ENCODE peak calls at places on chromosomes 3 and 15, in four cellular contexts. One of them, this sample, is unnamed.
A peak's percentile ranks its signal among the peaks of the same experiment; 100 is the strongest.

GRCh38 chr3:134348524-134348923 is 25.7 kb downstream of the AMOTL2 start:
- DNase-seq in endothelial cell: no peak
- DNase-seq in neural progenitor cell: no peak
- DNase-seq in activated CD8-positive, alpha-beta T cell treated with anti-CD3 and anti-CD28 coated beads for 36 hours: no peak
- DNase-seq in this sample: no peak

GRCh38 chr15:25676070-25676469 is 187.1 kb downstream of the ATP10A start:
- DNase-seq in endothelial cell: no peak
- DNase-seq in neural progenitor cell: no peak
- DNase-seq in activated CD8-positive, alpha-beta T cell treated with anti-CD3 and anti-CD28 coated beads for 36 hours: no peak
- DNase-seq in this sample: no peak

GRCh38 chr3:124266517-124266916 is 274.6 kb upstream of the ROPN1 start:
- DNase-seq in endothelial cell: no peak
- DNase-seq in neural progenitor cell: peak; percentile 53
- DNase-seq in activated CD8-positive, alpha-beta T cell treated with anti-CD3 and anti-CD28 coated beads for 36 hours: no peak
- DNase-seq in this sample: no peak

GRCh38 chr3:169999433-169999832 is 32.8 kb downstream of the SEC62 start:
- DNase-seq in endothelial cell: no peak
- DNase-seq in neural progenitor cell: no peak
- DNase-seq in activated CD8-positive, alpha-beta T cell treated with anti-CD3 and anti-CD28 coated beads for 36 hours: no peak
- DNase-seq in this sample: no peak

GRCh38 chr3:180073561-180073960 is 36.8 kb upstream of the PEX5L start:
- DNase-seq in endothelial cell: no peak
- DNase-seq in neural progenitor cell: no peak
- DNase-seq in activated CD8-positive, alpha-beta T cell treated with anti-CD3 and anti-CD28 coated beads for 36 hours: no peak
- DNase-seq in this sample: no peak

GRCh38 chr3:100480111-100480510 is 12.3 kb upstream of the TMEM45A start:
- DNase-seq in endothelial cell: no peak
- DNase-seq in neural progenitor cell: no peak
- DNase-seq in activated CD8-positive, alpha-beta T cell treated with anti-CD3 and anti-CD28 coated beads for 36 hours: no peak
- DNase-seq in this sample: no peak

GRCh38 chr3:57500506-57500905 is 43.6 kb downstream of the DNAH12 start:
- DNase-seq in endothelial cell: no peak
- DNase-seq in neural progenitor cell: no peak
- DNase-seq in activated CD8-positive, alpha-beta T cell treated with anti-CD3 and anti-CD28 coated beads for 36 hours: no peak
- DNase-seq in this sample: no peak

GRCh38 chr3:154657265-154657664 is 227.3 kb upstream of the GPR149 start:
- DNase-seq in endothelial cell: no peak
- DNase-seq in neural progenitor cell: no peak
- DNase-seq in activated CD8-positive, alpha-beta T cell treated with anti-CD3 and anti-CD28 coated beads for 36 hours: no peak
- DNase-seq in this sample: no peak

GRCh38 chr3:42900731-42901420 is 5.1 kb upstream of the ZNF662 start:
- DNase-seq in endothelial cell: no peak
- DNase-seq in neural progenitor cell: no peak
- DNase-seq in activated CD8-positive, alpha-beta T cell treated with anti-CD3 and anti-CD28 coated beads for 36 hours: peak; percentile 11
- DNase-seq in this sample: no peak

GRCh38 chr3:31911643-31912042 is 69.4 kb downstream of the OSBPL10 start:
- DNase-seq in endothelial cell: no peak
- DNase-seq in neural progenitor cell: no peak
- DNase-seq in activated CD8-positive, alpha-beta T cell treated with anti-CD3 and anti-CD28 coated beads for 36 hours: no peak
- DNase-seq in this sample: no peak

GRCh38 chr3:46628980-46629379 is 16.7 kb downstream of the FAM240A start:
- DNase-seq in endothelial cell: no peak
- DNase-seq in neural progenitor cell: peak; percentile 53
- DNase-seq in activated CD8-positive, alpha-beta T cell treated with anti-CD3 and anti-CD28 coated beads for 36 hours: no peak
- DNase-seq in this sample: no peak

GRCh38 chr3:100295089-100295488 is 34.3 kb downstream of the TBC1D23 start:
- DNase-seq in endothelial cell: no peak
- DNase-seq in neural progenitor cell: no peak
- DNase-seq in activated CD8-positive, alpha-beta T cell treated with anti-CD3 and anti-CD28 coated beads for 36 hours: no peak
- DNase-seq in this sample: no peak

GRCh38 chr3:45317710-45318109 is 70.7 kb upstream of the LARS2 start:
- DNase-seq in endothelial cell: no peak
- DNase-seq in neural progenitor cell: no peak
- DNase-seq in activated CD8-positive, alpha-beta T cell treated with anti-CD3 and anti-CD28 coated beads for 36 hours: no peak
- DNase-seq in this sample: no peak

GRCh38 chr3:60555704-60556340 is 695.4 kb downstream of the FHIT start:
- DNase-seq in endothelial cell: no peak
- DNase-seq in neural progenitor cell: peak; percentile 78
- DNase-seq in activated CD8-positive, alpha-beta T cell treated with anti-CD3 and anti-CD28 coated beads for 36 hours: peak; percentile 7
- DNase-seq in this sample: no peak

GRCh38 chr3:71601811-71602210 is 18.3 kb upstream of the FOXP1 start:
- DNase-seq in endothelial cell: no peak
- DNase-seq in neural progenitor cell: no peak
- DNase-seq in activated CD8-positive, alpha-beta T cell treated with anti-CD3 and anti-CD28 coated beads for 36 hours: no peak
- DNase-seq in this sample: no peak

GRCh38 chr15:68818671-68819450 is 1.8 kb downstream of the ANP32A start:
- DNase-seq in endothelial cell: peak; percentile 70
- DNase-seq in neural progenitor cell: peak; percentile 78
- DNase-seq in activated CD8-positive, alpha-beta T cell treated with anti-CD3 and anti-CD28 coated beads for 36 hours: peak; percentile 44
- DNase-seq in this sample: no peak

GRCh38 chr3:108124337-108125150 is 33.7 kb upstream of the CD47 start:
- DNase-seq in endothelial cell: no peak
- DNase-seq in neural progenitor cell: no peak
- DNase-seq in activated CD8-positive, alpha-beta T cell treated with anti-CD3 and anti-CD28 coated beads for 36 hours: peak; percentile 88
- DNase-seq in this sample: no peak
- TF ChIP-seq CTCF in endothelial cell: no peak
- TF ChIP-seq CTCF in neural progenitor cell: no peak
- TF ChIP-seq CTCF in activated CD8-positive, alpha-beta T cell treated with anti-CD3 and anti-CD28 coated beads for 36 hours: no peak
- TF ChIP-seq CTCF in this sample: no peak

GRCh38 chr3:40582401-40583027 is 57.8 kb downstream of the ZNF621 start:
- DNase-seq in endothelial cell: no peak
- DNase-seq in neural progenitor cell: peak; percentile 13
- DNase-seq in activated CD8-positive, alpha-beta T cell treated with anti-CD3 and anti-CD28 coated beads for 36 hours: no peak
- DNase-seq in this sample: no peak

GRCh38 chr3:40584625-40585189 is 59.9 kb downstream of the ZNF621 start:
- DNase-seq in endothelial cell: peak; percentile 95
- DNase-seq in neural progenitor cell: peak; percentile 93
- DNase-seq in activated CD8-positive, alpha-beta T cell treated with anti-CD3 and anti-CD28 coated beads for 36 hours: peak; percentile 83
- DNase-seq in this sample: peak; percentile 82

GRCh38 chr3:40583691-40584090 is 58.9 kb downstream of the ZNF621 start:
- DNase-seq in endothelial cell: no peak
- DNase-seq in neural progenitor cell: no peak
- DNase-seq in activated CD8-positive, alpha-beta T cell treated with anti-CD3 and anti-CD28 coated beads for 36 hours: no peak
- DNase-seq in this sample: no peak

GRCh38 chr3:40581166-40581565 is 56.4 kb downstream of the ZNF621 start:
- DNase-seq in endothelial cell: no peak
- DNase-seq in neural progenitor cell: no peak
- DNase-seq in activated CD8-positive, alpha-beta T cell treated with anti-CD3 and anti-CD28 coated beads for 36 hours: no peak
- DNase-seq in this sample: no peak

GRCh38 chr3:40580494-40581091 is 55.8 kb downstream of the ZNF621 start:
- DNase-seq in endothelial cell: peak; percentile 78
- DNase-seq in neural progenitor cell: peak; percentile 89
- DNase-seq in activated CD8-positive, alpha-beta T cell treated with anti-CD3 and anti-CD28 coated beads for 36 hours: peak; percentile 78
- DNase-seq in this sample: peak; percentile 56
- TF ChIP-seq CTCF in endothelial cell: peak; percentile 93
- TF ChIP-seq CTCF in neural progenitor cell: peak; percentile 99
- TF ChIP-seq CTCF in activated CD8-positive, alpha-beta T cell treated with anti-CD3 and anti-CD28 coated beads for 36 hours: peak; percentile 86
- TF ChIP-seq CTCF in this sample: no peak

DNA sequence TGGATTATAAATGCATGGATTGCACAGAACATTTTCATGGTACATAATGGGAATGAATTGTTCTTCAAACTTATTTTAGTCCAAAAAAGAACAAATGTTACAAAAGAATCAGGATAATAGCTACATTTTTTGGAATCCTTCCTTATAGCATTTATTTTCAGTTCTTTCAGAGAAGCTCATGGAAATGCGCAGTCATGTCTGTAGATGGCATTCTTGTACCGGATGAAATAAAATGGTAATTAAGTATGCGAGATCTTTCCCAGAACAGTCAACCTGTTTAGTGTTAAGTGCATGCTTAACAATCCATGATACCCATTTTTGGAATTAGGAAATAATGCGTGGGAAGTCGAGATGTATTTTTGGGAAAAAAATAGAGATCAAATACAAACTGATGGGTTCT is 38.2 kb upstream of the GOLGA8B start:
- DNase-seq in endothelial cell: no peak
- DNase-seq in neural progenitor cell: no peak
- DNase-seq in activated CD8-positive, alpha-beta T cell treated with anti-CD3 and anti-CD28 coated beads for 36 hours: no peak
- DNase-seq in this sample: no peak
- TF ChIP-seq CTCF in endothelial cell: no peak
- TF ChIP-seq CTCF in neural progenitor cell: peak; percentile 21
- TF ChIP-seq CTCF in activated CD8-positive, alpha-beta T cell treated with anti-CD3 and anti-CD28 coated beads for 36 hours: peak; percentile 16
- TF ChIP-seq CTCF in this sample: no peak

GRCh38 chr3:138180375-138181029 is 5.8 kb upstream of the DBR1 start:
- DNase-seq in endothelial cell: no peak
- DNase-seq in neural progenitor cell: peak; percentile 23
- DNase-seq in activated CD8-positive, alpha-beta T cell treated with anti-CD3 and anti-CD28 coated beads for 36 hours: peak; percentile 60
- DNase-seq in this sample: no peak
- TF ChIP-seq CTCF in endothelial cell: no peak
- TF ChIP-seq CTCF in neural progenitor cell: peak; percentile 50
- TF ChIP-seq CTCF in activated CD8-positive, alpha-beta T cell treated with anti-CD3 and anti-CD28 coated beads for 36 hours: peak; percentile 66
- TF ChIP-seq CTCF in this sample: no peak

DNA sequence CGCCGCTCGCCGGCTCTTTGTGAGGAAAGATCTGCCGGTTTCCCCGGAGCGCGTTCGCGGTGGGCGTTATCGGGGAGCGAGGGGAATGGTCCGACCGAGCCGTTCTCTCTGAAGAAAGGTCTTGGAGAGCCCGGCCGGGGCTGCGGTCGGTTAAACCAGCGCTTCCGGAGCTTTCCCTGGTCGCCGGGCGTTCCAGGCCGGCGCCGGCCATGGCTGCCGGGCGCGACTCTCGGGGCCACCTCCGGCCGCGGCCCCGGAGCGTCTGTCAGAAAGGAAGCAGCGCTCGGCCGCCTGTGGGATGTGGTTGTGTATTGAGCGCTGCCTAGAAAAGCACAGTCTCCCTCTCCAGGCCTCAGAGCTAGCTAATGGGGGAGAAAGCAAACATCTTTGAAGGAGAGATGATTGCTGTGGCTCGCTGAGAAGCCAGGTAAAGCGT is 731 bp downstream of the FYTTD1 start:
- DNase-seq in endothelial cell: peak; percentile 70
- DNase-seq in neural progenitor cell: peak; percentile 83
- DNase-seq in activated CD8-positive, alpha-beta T cell treated with anti-CD3 and anti-CD28 coated beads for 36 hours: peak; percentile 77
- DNase-seq in this sample: peak; percentile 40
- TF ChIP-seq CTCF in endothelial cell: no peak
- TF ChIP-seq CTCF in neural progenitor cell: no peak
- TF ChIP-seq CTCF in activated CD8-positive, alpha-beta T cell treated with anti-CD3 and anti-CD28 coated beads for 36 hours: no peak
- TF ChIP-seq CTCF in this sample: no peak

GRCh38 chr15:89416339-89417183 is 79.8 kb downstream of the RHCG start:
- DNase-seq in endothelial cell: peak; percentile 94
- DNase-seq in neural progenitor cell: peak; percentile 90
- DNase-seq in activated CD8-positive, alpha-beta T cell treated with anti-CD3 and anti-CD28 coated beads for 36 hours: peak; percentile 94
- DNase-seq in this sample: no peak

GRCh38 chr15:89419370-89419984 is 76.9 kb downstream of the RHCG start:
- DNase-seq in endothelial cell: peak; percentile 84
- DNase-seq in neural progenitor cell: peak; percentile 92
- DNase-seq in activated CD8-positive, alpha-beta T cell treated with anti-CD3 and anti-CD28 coated beads for 36 hours: peak; percentile 69
- DNase-seq in this sample: no peak

GRCh38 chr15:89417206-89417725 is 79.1 kb downstream of the RHCG start:
- DNase-seq in endothelial cell: no peak
- DNase-seq in neural progenitor cell: no peak
- DNase-seq in activated CD8-positive, alpha-beta T cell treated with anti-CD3 and anti-CD28 coated beads for 36 hours: no peak
- DNase-seq in this sample: no peak

GRCh38 chr15:89423981-89424380 is 72.4 kb downstream of the RHCG start:
- DNase-seq in endothelial cell: no peak
- DNase-seq in neural progenitor cell: no peak
- DNase-seq in activated CD8-positive, alpha-beta T cell treated with anti-CD3 and anti-CD28 coated beads for 36 hours: no peak
- DNase-seq in this sample: no peak

GRCh38 chr15:89421219-89421618 is 75.2 kb downstream of the RHCG start:
- DNase-seq in endothelial cell: no peak
- DNase-seq in neural progenitor cell: no peak
- DNase-seq in activated CD8-positive, alpha-beta T cell treated with anti-CD3 and anti-CD28 coated beads for 36 hours: no peak
- DNase-seq in this sample: no peak
- TF ChIP-seq CTCF in endothelial cell: no peak
- TF ChIP-seq CTCF in neural progenitor cell: no peak
- TF ChIP-seq CTCF in activated CD8-positive, alpha-beta T cell treated with anti-CD3 and anti-CD28 coated beads for 36 hours: no peak
- TF ChIP-seq CTCF in this sample: no peak

GRCh38 chr15:95760508-95760907 is 570.0 kb upstream of the NR2F2 start:
- DNase-seq in endothelial cell: peak; percentile 43
- DNase-seq in neural progenitor cell: peak; percentile 81
- DNase-seq in activated CD8-positive, alpha-beta T cell treated with anti-CD3 and anti-CD28 coated beads for 36 hours: no peak
- DNase-seq in this sample: no peak
- TF ChIP-seq CTCF in endothelial cell: no peak
- TF ChIP-seq CTCF in neural progenitor cell: peak; percentile 75
- TF ChIP-seq CTCF in activated CD8-positive, alpha-beta T cell treated with anti-CD3 and anti-CD28 coated beads for 36 hours: no peak
- TF ChIP-seq CTCF in this sample: no peak

GRCh38 chr15:31867536-31868442 is 162.5 kb upstream of the CHRNA7 start:
- DNase-seq in endothelial cell: peak; percentile 73
- DNase-seq in neural progenitor cell: peak; percentile 74
- DNase-seq in activated CD8-positive, alpha-beta T cell treated with anti-CD3 and anti-CD28 coated beads for 36 hours: peak; percentile 69
- DNase-seq in this sample: no peak

GRCh38 chr15:31871887-31872281 is 158.4 kb upstream of the CHRNA7 start:
- DNase-seq in endothelial cell: no peak
- DNase-seq in neural progenitor cell: no peak
- DNase-seq in activated CD8-positive, alpha-beta T cell treated with anti-CD3 and anti-CD28 coated beads for 36 hours: no peak
- DNase-seq in this sample: no peak

GRCh38 chr15:31871159-31871886 is 159.0 kb upstream of the CHRNA7 start:
- DNase-seq in endothelial cell: no peak
- DNase-seq in neural progenitor cell: no peak
- DNase-seq in activated CD8-positive, alpha-beta T cell treated with anti-CD3 and anti-CD28 coated beads for 36 hours: no peak
- DNase-seq in this sample: no peak

GRCh38 chr15:31869640-31870335 is 160.5 kb upstream of the CHRNA7 start:
- DNase-seq in endothelial cell: peak; percentile 25
- DNase-seq in neural progenitor cell: peak; percentile 69
- DNase-seq in activated CD8-positive, alpha-beta T cell treated with anti-CD3 and anti-CD28 coated beads for 36 hours: no peak
- DNase-seq in this sample: no peak

DNA sequence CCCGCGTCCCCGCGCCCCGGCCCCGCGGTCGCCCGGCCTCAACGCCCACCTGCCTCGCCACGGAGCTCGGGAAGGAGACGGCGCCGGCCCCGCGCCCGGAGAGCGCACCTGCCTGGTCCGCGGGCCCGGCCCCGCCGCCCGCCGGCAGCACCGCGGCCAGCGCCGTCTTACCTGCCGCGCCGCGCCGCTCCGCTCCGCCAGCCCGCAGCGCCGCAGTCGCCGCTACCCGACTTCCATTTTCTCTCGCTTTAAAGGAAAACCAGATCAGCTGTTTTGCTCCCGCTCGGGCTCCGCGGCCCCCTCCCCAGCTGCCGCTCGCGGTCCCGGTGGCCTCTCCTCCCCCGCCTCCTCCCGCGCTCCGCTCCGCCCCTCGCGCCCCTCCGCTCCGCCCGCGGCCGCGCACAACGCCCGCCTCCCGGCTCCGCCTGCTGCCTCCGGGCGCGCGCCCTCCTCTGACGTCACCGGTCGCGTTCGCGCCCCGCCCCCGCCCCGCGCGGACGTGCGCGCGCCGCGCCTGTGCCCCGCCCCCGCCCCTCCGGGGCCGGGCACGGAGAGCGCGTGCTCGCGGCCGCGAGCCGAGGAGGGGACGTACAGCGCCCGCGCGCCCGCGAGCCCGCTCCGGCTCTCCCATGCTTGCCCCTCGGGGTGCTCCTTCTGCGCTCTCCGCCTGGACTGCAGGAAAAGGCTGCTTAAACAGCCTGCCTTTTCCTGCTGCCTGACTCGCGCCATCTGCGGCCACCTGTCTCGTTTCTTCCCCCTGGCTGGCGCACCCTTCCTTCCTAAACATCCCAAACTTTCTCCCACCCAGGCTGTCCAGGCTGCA is 159.8 kb upstream of the CHRNA7 start:
- DNase-seq in endothelial cell: peak; percentile 88
- DNase-seq in neural progenitor cell: peak; percentile 95
- DNase-seq in activated CD8-positive, alpha-beta T cell treated with anti-CD3 and anti-CD28 coated beads for 36 hours: peak; percentile 77
- DNase-seq in this sample: peak; percentile 49
- TF ChIP-seq CTCF in endothelial cell: no peak
- TF ChIP-seq CTCF in neural progenitor cell: no peak
- TF ChIP-seq CTCF in activated CD8-positive, alpha-beta T cell treated with anti-CD3 and anti-CD28 coated beads for 36 hours: no peak
- TF ChIP-seq CTCF in this sample: no peak

GRCh38 chr15:59741274-59741906 is 52.3 kb upstream of the BNIP2 start:
- DNase-seq in endothelial cell: peak; percentile 25
- DNase-seq in neural progenitor cell: peak; percentile 55
- DNase-seq in activated CD8-positive, alpha-beta T cell treated with anti-CD3 and anti-CD28 coated beads for 36 hours: no peak
- DNase-seq in this sample: no peak
- TF ChIP-seq CTCF in endothelial cell: no peak
- TF ChIP-seq CTCF in neural progenitor cell: peak; percentile 56
- TF ChIP-seq CTCF in activated CD8-positive, alpha-beta T cell treated with anti-CD3 and anti-CD28 coated beads for 36 hours: no peak
- TF ChIP-seq CTCF in this sample: no peak